ENCODE peak calls at places on chromosomes 11 and 22, in four cellular contexts. L is A549, W is K562, R is H1. S is an unnamed sample.

GRCh38 chr11:44955019-44955738 is 4.5 kb upstream of the TP53I11 start:
- DNase-seq in L (peak; percentile 71), W (peak; percentile 60), R (no peak), S (no peak)

GRCh38 chr11:119094816-119095065 is 6.9 kb downstream of the DPAGT1 start:
- DNase-seq in L (no peak), W (peak; percentile 60), R (no peak), S (peak; percentile 64)

GRCh38 chr11:134374171-134374570 is 37.9 kb downstream of the B3GAT1 start:
- DNase-seq in L (no peak), W (no peak), R (no peak), S (no peak)

GRCh38 chr11:65425105-65425970 is 2.7 kb downstream of the NEAT1 start:
- DNase-seq in L (no peak), W (no peak), R (no peak), S (no peak)

GRCh38 chr11:128784059-128784804 is 82.9 kb downstream of the KCNJ1 start:
- DNase-seq in L (no peak), W (no peak), R (no peak), S (no peak)

GRCh38 chr11:105579111-105579510 is 30.8 kb upstream of the GRIA4 start:
- DNase-seq in L (no peak), W (no peak), R (no peak), S (no peak)

GRCh38 chr11:42974510-42974909 is 337.3 kb upstream of the API5 start:
- DNase-seq in L (no peak), W (no peak), R (no peak), S (no peak)

GRCh38 chr11:132983289-132983688 is 549.0 kb downstream of the OPCML start:
- DNase-seq in L (no peak), W (no peak), R (no peak), S (no peak)

GRCh38 chr22:22578702-22579424 is 19.8 kb upstream of the PRAME start:
- DNase-seq in L (no peak), W (peak; percentile 77), R (no peak), S (no peak)

GRCh38 chr11:95698939-95699562 is 90.5 kb downstream of the FAM76B start:
- DNase-seq in L (no peak), W (no peak), R (no peak), S (peak; percentile 14)

GRCh38 chr11:30420233-30420787 is 97.4 kb downstream of the ARL14EP start:
- DNase-seq in L (no peak), W (no peak), R (no peak), S (no peak)

GRCh38 chr11:2169626-2170570 is 1.7 kb downstream of the TH start:
- DNase-seq in L (no peak), W (no peak), R (no peak), S (no peak)

GRCh38 chr11:96227244-96227643 is 115.8 kb downstream of the MAML2 start:
- DNase-seq in L (no peak), W (no peak), R (no peak), S (no peak)

GRCh38 chr11:68750197-68750987 is 928 bp downstream of the TESMIN start:
- DNase-seq in L (no peak), W (peak; percentile 45), R (peak; percentile 84), S (no peak)

GRCh38 chr11:62709262-62710000 is 2.0 kb downstream of the GNG3 start:
- DNase-seq in L (peak; percentile 94), W (no peak), R (peak; percentile 93), S (no peak)

GRCh38 chr11:27241316-27242122 is 121.5 kb downstream of the CCDC34 start:
- DNase-seq in L (no peak), W (no peak), R (no peak), S (no peak)

GRCh38 chr22:48091656-48092223 is 1329.3 kb downstream of the TBC1D22A start:
- DNase-seq in L (no peak), W (no peak), R (no peak), S (no peak)

GRCh38 chr11:114359342-114359741 is 41.0 kb downstream of the C11orf71 start:
- DNase-seq in L (no peak), W (no peak), R (no peak), S (no peak)

GRCh38 chr11:14577290-14577689 is 57.1 kb upstream of the PSMA1 start:
- DNase-seq in L (no peak), W (no peak), R (no peak), S (no peak)

GRCh38 chr11:93577291-93577690 is 34.1 kb upstream of the SMCO4 start:
- DNase-seq in L (no peak), W (no peak), R (no peak), S (no peak)

GRCh38 chr22:24191381-24191841 is 10.1 kb downstream of the SUSD2 start:
- DNase-seq in L (no peak), W (no peak), R (peak; percentile 42), S (no peak)

GRCh38 chr11:970319-970871 is 44.7 kb downstream of the AP2A2 start:
- DNase-seq in L (no peak), W (no peak), R (no peak), S (no peak)

GRCh38 chr11:44018127-44018521 is 29.7 kb upstream of the ACCSL start:
- DNase-seq in L (no peak), W (no peak), R (peak; percentile 39), S (no peak)

GRCh38 chr22:30205281-30206115 is 41.1 kb downstream of the LIF start:
- DNase-seq in L (peak; percentile 91), W (no peak), R (no peak), S (peak; percentile 40)

GRCh38 chr11:85889676-85890579 is 34.7 kb downstream of the CCDC83 start:
- DNase-seq in L (peak; percentile 53), W (no peak), R (no peak), S (peak; percentile 13)

GRCh38 chr11:73321342-73322110 is 13.4 kb downstream of the ARHGEF17 start:
- DNase-seq in L (no peak), W (no peak), R (no peak), S (no peak)

GRCh38 chr22:48373626-48374173 is 1454.0 kb downstream of the BRD1 start:
- DNase-seq in L (no peak), W (no peak), R (peak; percentile 32), S (no peak)

GRCh38 chr11:10731064-10731680 is 19.9 kb upstream of the CTR9 start:
- DNase-seq in L (no peak), W (no peak), R (no peak), S (no peak)

GRCh38 chr11:30635401-30635989 is 49.3 kb upstream of the MPPED2 start:
- DNase-seq in L (no peak), W (no peak), R (peak; percentile 57), S (no peak)

GRCh38 chr22:39021552-39022250 is 774 bp downstream of the APOBEC3D start:
- DNase-seq in L (no peak), W (peak; percentile 23), R (no peak), S (no peak)

GRCh38 chr11:15773024-15773423 is 583.3 kb downstream of the SOX6 start:
- DNase-seq in L (no peak), W (no peak), R (no peak), S (no peak)

GRCh38 chr11:128464878-128465277 is 122.5 kb downstream of the ETS1 start:
- DNase-seq in L (no peak), W (no peak), R (no peak), S (no peak)

GRCh38 chr22:46843691-46844297 is 81.3 kb downstream of the TBC1D22A start:
- DNase-seq in L (no peak), W (no peak), R (peak; percentile 29), S (no peak)

GRCh38 chr11:2091786-2092463 is 47.3 kb downstream of the IGF2 start:
- DNase-seq in L (no peak), W (no peak), R (no peak), S (no peak)

GRCh38 chr11:69645801-69646492 is 5.0 kb downstream of the CCND1 start:
- DNase-seq in L (no peak), W (no peak), R (no peak), S (no peak)

GRCh38 chr11:65781152-65781961 is 581 bp upstream of the AP5B1 start:
- DNase-seq in L (peak; percentile 54), W (peak; percentile 78), R (peak; percentile 82), S (peak; percentile 35)

GRCh38 chr11:133706925-133707794 is 138.2 kb downstream of the SPATA19 start:
- DNase-seq in L (no peak), W (no peak), R (no peak), S (no peak)

GRCh38 chr11:73307323-73308002 is 613 bp upstream of the ARHGEF17 start:
- DNase-seq in L (peak; percentile 98), W (peak; percentile 94), R (peak; percentile 99), S (peak; percentile 95)

GRCh38 chr22:30426395-30427353 is 1.1 kb downstream of the MTFP1 start:
- DNase-seq in L (peak; percentile 71), W (peak; percentile 51), R (peak; percentile 91), S (peak; percentile 70)

GRCh38 chr11:71490731-71491390 is 36.2 kb upstream of the KRTAP5-7 start:
- DNase-seq in L (no peak), W (no peak), R (peak; percentile 37), S (no peak)
- TF ChIP-seq PHF8 in L (no peak), W (no peak), R (no peak), S (no peak)

GRCh38 chr11:122440783-122441701 is 214.5 kb upstream of the UBASH3B start:
- DNase-seq in L (no peak), W (no peak), R (peak; percentile 54), S (no peak)

GRCh38 chr11:122436188-122436555 is 219.3 kb upstream of the UBASH3B start:
- DNase-seq in L (no peak), W (no peak), R (no peak), S (no peak)

GRCh38 chr11:122439911-122440782 is 215.4 kb upstream of the UBASH3B start:
- DNase-seq in L (peak; percentile 15), W (no peak), R (peak; percentile 78), S (peak; percentile 83)

GRCh38 chr11:122441702-122442092 is 213.8 kb upstream of the UBASH3B start:
- DNase-seq in L (no peak), W (no peak), R (no peak), S (no peak)
- TF ChIP-seq PHF8 in L (no peak), W (no peak), R (no peak), S (no peak)

GRCh38 chr11:67355023-67355793 is 1.9 kb upstream of the POLD4 start:
- DNase-seq in L (peak; percentile 11), W (no peak), R (no peak), S (no peak)

GRCh38 chr11:67356867-67357561 is 3.7 kb upstream of the POLD4 start:
- DNase-seq in L (peak; percentile 80), W (peak; percentile 70), R (peak; percentile 84), S (peak; percentile 76)

GRCh38 chr11:67356551-67356866 is 3.2 kb upstream of the POLD4 start:
- DNase-seq in L (no peak), W (no peak), R (no peak), S (no peak)

GRCh38 chr11:67354314-67355022 is 1.1 kb upstream of the POLD4 start:
- DNase-seq in L (peak; percentile 96), W (peak; percentile 89), R (no peak), S (peak; percentile 97)

GRCh38 chr11:67355794-67356550 is 2.6 kb upstream of the POLD4 start:
- DNase-seq in L (peak; percentile 1), W (no peak), R (no peak), S (no peak)
- TF ChIP-seq PHF8 in L (no peak), W (no peak), R (no peak), S (no peak)

GRCh38 chr22:19336133-19337075 is 44.9 kb upstream of the CLTCL1 start:
- DNase-seq in L (no peak), W (peak; percentile 16), R (no peak), S (peak; percentile 77)
- TF ChIP-seq PHF8 in L (no peak), W (no peak), R (no peak), S (no peak)

S was measured in HepG2.